ENCODE peak calls at places on chromosomes 2 and 18, in seven cellular contexts. N is heart right ventricle, Y is endodermal cell, R is H1, O is left ventricle myocardium inferior, S is AG04450, W is neural progenitor cell. P is an unnamed sample.

GRCh38 chr2:34004936-34005335 is 405.8 kb upstream of the FAM98A start:
- DNase-seq in N (no peak), W (peak; percentile 53), S (no peak), Y (no peak), R (no peak), O (no peak), P (no peak)

GRCh38 chr2:168097431-168097830 is 150.0 kb downstream of the STK39 start:
- DNase-seq in N (no peak), O (no peak), R (no peak), S (no peak), W (no peak), Y (no peak), P (no peak)

GRCh38 chr18:75100832-75101630 is 107.9 kb downstream of the PTGR3 start:
- DNase-seq in N (no peak), S (no peak), Y (no peak), O (no peak), W (no peak), R (no peak), P (peak; percentile 2)

GRCh38 chr18:2147424-2147823 is 423.9 kb downstream of the METTL4 start:
- DNase-seq in O (no peak), S (no peak), R (no peak), W (no peak), Y (no peak), N (no peak), P (peak; percentile 41)

GRCh38 chr2:224038049-224038829 is 847 bp downstream of the SERPINE2 start:
- DNase-seq in W (peak; percentile 61), O (peak; percentile 32), N (peak; percentile 34), R (no peak), S (no peak), Y (peak; percentile 83), P (peak; percentile 46)

GRCh38 chr2:187091664-187092063 is 242.7 kb upstream of the ZSWIM2 start:
- DNase-seq in O (no peak), R (no peak), W (no peak), Y (no peak), N (no peak), S (no peak), P (no peak)

GRCh38 chr2:240223631-240224030 is 83.2 kb upstream of the OTOS start:
- DNase-seq in W (no peak), R (no peak), O (no peak), Y (no peak), N (no peak), S (no peak), P (no peak)

GRCh38 chr2:204691911-204692510 is 146.7 kb downstream of the PARD3B start:
- DNase-seq in R (peak; percentile 9), O (no peak), S (peak; percentile 79), Y (peak; percentile 76), W (peak; percentile 81), N (no peak), P (peak; percentile 80)

GRCh38 chr2:221156335-221156734 is 415.8 kb downstream of the EPHA4 start:
- DNase-seq in O (no peak), R (no peak), N (no peak), W (no peak), S (no peak), Y (no peak), P (no peak)

GRCh38 chr18:67864677-67865340 is 348.3 kb upstream of the DSEL start:
- DNase-seq in O (no peak), S (no peak), Y (no peak), N (no peak), R (no peak), W (peak; percentile 5), P (no peak)

GRCh38 chr18:52190630-52191029 is 149.4 kb upstream of the DCC start:
- DNase-seq in N (no peak), R (no peak), S (no peak), Y (no peak), W (peak; percentile 60), O (no peak), P (no peak)

GRCh38 chr2:219396863-219397457 is 9.2 kb upstream of the DNPEP start:
- DNase-seq in N (no peak), W (no peak), S (no peak), Y (no peak), O (no peak), R (no peak), P (no peak)

GRCh38 chr2:219401621-219402020 is 13.9 kb upstream of the DNPEP start:
- DNase-seq in Y (no peak), N (no peak), R (no peak), S (no peak), W (no peak), O (no peak), P (no peak)

GRCh38 chr2:219399716-219400478 is 12.2 kb upstream of the DNPEP start:
- DNase-seq in S (no peak), N (no peak), Y (no peak), R (no peak), W (no peak), O (no peak), P (no peak)

GRCh38 chr2:219400562-219400961 is 12.8 kb upstream of the DNPEP start:
- DNase-seq in S (no peak), W (no peak), Y (no peak), O (no peak), R (no peak), N (no peak), P (no peak)

DNA sequence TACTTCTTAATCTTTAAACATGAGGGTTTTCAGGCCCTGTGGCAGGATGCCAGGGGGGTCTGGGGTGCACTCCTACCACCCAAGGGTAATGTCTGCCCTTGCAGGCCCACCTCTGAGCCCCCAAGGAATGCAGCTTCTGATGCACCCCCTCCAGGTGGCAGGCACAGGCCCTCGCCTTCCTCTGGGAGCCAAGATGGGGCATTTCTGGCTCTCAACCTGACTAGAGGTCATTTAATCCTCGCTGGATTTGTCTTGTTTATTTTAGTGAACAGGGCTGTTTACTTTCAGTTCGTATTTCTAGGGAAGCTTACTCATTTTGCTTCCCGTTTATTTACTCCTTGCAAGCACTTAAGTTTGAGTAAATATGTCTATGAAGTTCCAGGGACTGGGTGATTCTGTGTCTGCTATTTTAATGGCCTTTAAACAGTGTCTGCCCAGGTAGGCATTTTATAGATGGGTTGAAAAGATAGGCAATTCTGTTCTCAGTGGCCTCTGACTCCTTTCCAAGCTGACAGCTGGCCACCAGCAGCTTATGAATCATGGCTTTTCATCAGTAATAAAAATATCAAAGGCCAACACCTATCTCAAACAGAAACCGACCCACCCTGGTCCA is 11.1 kb upstream of the DNPEP start:
- DNase-seq in N (no peak), O (no peak), W (no peak), Y (no peak), R (no peak), S (no peak), P (no peak)
- H3K27ac ChIP-seq in N (no peak overlapping the region), O (no peak overlapping the region), W (no peak overlapping the region), Y (no peak overlapping the region), R (no peak overlapping the region), S (no peak overlapping the region), P (no peak overlapping the region)

GRCh38 chr18:61893304-61893970 is 630 bp upstream of the RNF152 start:
- DNase-seq in O (peak; percentile 59), Y (peak; percentile 83), N (peak; percentile 65), W (peak; percentile 81), S (no peak), R (no peak), P (peak; percentile 47)
- TF ChIP-seq CTCF in O (no peak), Y (no peak), N (peak; percentile 15), W (no peak), S (no peak), R (no peak), P (no peak)

GRCh38 chr2:234403074-234403473 is 93.8 kb downstream of the ARL4C start:
- DNase-seq in N (no peak), O (no peak), W (no peak), S (no peak), R (no peak), Y (no peak), P (no peak)

GRCh38 chr2:234395801-234396478 is 100.9 kb downstream of the ARL4C start:
- DNase-seq in Y (peak; percentile 58), N (no peak), R (no peak), W (peak; percentile 37), S (no peak), O (no peak), P (no peak)

GRCh38 chr2:234401376-234401775 is 95.5 kb downstream of the ARL4C start:
- DNase-seq in Y (no peak), O (no peak), N (no peak), R (no peak), W (no peak), S (no peak), P (no peak)

GRCh38 chr2:234403751-234404150 is 93.1 kb downstream of the ARL4C start:
- DNase-seq in R (no peak), O (no peak), W (no peak), S (no peak), Y (no peak), N (no peak), P (no peak)

DNA sequence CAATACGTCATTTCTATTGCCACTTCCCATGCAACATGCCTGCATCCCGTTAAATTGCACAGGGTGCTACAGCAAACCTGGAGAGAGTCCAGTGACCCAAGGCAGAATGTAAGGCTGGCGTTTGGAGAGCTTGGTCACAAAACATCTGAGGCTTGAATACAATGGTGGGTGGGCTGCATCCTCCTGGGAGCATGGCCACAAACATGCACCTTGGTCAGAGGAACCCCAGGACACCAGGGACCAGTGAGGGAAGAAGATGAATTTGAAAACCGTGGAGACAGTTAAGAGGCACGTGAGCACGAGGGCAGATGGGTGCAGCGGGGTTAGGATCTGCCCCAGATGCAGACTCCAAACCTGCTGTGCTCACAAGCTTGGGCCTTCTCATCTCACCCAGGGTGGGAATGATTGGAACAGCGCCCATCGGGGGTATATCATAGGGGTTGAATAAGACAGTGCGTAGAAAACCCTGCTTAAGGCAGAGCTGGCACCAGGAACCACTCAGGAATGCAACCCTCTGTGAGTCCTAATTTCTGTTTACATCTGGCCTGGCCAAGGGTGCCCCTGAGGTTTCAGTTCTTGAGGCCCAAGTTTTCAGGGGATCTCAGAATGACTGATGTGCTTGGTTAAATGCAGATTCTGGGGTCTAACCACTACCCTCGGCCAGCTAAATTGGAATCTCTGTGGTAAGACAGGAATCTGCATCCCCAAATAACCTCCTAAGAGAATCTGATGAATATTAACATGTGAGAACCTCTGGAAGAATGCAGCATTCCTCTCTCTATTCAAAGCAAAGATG is 97.2 kb downstream of the ARL4C start:
- DNase-seq in O (no peak), S (no peak), W (no peak), N (no peak), R (no peak), Y (no peak), P (no peak)
- H3K4me3 ChIP-seq in O (no peak overlapping the region), S (no peak overlapping the region), W (no peak overlapping the region), N (no peak overlapping the region), R (no peak overlapping the region), Y (no peak overlapping the region), P (no peak overlapping the region)

DNA sequence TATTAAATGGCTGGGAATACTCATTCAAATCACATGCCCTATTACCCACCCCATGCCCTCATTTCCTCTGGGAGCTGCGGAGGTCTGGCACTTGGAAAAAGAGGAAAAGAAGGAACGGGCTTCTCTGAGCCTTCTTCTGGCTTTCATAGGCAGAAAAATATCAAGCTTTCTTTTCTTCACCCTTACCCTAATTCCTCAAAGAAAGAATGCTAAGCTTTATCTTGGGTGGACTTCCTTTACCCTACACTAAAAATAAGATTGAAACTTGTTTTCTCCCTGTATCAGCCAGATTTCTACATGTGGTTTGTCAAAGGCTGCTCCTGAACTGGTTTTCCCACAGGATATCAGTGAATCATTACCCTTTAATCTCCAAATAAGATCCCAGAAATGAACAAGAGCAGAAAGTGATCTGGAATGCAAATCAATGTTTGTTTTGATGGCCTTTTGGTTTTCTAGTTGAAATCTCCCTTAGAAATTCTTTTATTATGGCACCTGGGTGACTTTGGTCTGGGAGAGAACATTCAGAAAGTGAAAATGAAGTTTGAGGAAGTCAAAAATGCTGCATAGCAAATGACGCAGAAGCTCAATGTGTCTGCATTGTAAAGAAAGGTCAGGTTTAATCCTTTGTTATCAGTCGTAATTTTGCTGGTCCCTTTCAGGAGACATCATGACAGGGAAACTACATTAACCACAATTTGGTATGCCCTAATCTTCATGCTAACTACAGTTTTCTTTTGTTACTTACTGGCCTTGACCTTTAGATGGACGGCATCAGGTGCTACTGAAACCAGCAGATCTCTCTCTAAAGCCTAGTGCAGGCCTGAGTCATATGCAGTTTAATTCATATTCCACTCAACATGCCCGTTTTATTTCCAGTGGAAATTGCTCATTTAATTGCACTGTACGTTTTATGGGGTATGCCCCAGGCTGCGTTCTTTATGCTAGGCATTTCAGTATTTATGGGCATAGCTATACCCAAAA is 46.6 kb upstream of the HNRNPA3 start:
- DNase-seq in Y (no peak), W (no peak), N (no peak), R (no peak), O (no peak), S (no peak), P (no peak)
- H3K27ac ChIP-seq in Y (no peak overlapping the region), W (no peak overlapping the region), N (peak overlapping the region; percentile 82), R (no peak overlapping the region), O (peak overlapping the region; percentile 87), S (no peak overlapping the region), P (peak overlapping the region; percentile 49)

P was measured in cardiac muscle cell.